ENCODE peak calls at places on chromosomes 3 and 15, in five cellular contexts. X is psoas muscle, A is mucosa of descending colon, Y is PC-3, Q is PC-9. G is an unnamed sample.
A peak's percentile ranks its signal among the peaks of the same experiment; 100 is the strongest.

GRCh38 chr3:31668258-31668657 is 135.5 kb downstream of the STT3B start:
- DNase-seq in X (no peak), A (no peak), Y (peak; percentile 32), Q (peak; percentile 38), G (no peak)

GRCh38 chr15:29674661-29675533 is 147.4 kb downstream of the TJP1 start:
- DNase-seq in X (no peak), A (peak; percentile 89), Y (peak; percentile 65), Q (peak; percentile 82), G (peak; percentile 83)

GRCh38 chr15:73620078-73620477 is 13.1 kb downstream of the NPTN start:
- DNase-seq in X (no peak), A (no peak), Y (no peak), Q (no peak), G (no peak)

GRCh38 chr3:39133822-39134221 is 19.6 kb downstream of the CSRNP1 start:
- DNase-seq in X (no peak), A (no peak), Y (no peak), Q (no peak), G (no peak)

GRCh38 chr3:125121246-125122010 is 65.6 kb upstream of the HEG1 start:
- DNase-seq in X (no peak), A (no peak), Y (no peak), Q (no peak), G (no peak)

GRCh38 chr15:57505949-57506391 is 85.7 kb upstream of the MYZAP start:
- DNase-seq in X (no peak), A (peak; percentile 79), Y (peak; percentile 95), Q (peak; percentile 85), G (no peak)

GRCh38 chr3:53730565-53730964 is 115.7 kb downstream of the CHDH start:
- DNase-seq in X (peak; percentile 23), A (no peak), Y (no peak), Q (no peak), G (no peak)

GRCh38 chr3:148735597-148735996 is 37.9 kb downstream of the AGTR1 start:
- DNase-seq in X (no peak), A (no peak), Y (no peak), Q (no peak), G (peak; percentile 38)

GRCh38 chr3:16410659-16411058 is 102.8 kb downstream of the RFTN1 start:
- DNase-seq in X (no peak), A (no peak), Y (no peak), Q (no peak), G (no peak)

GRCh38 chr15:60389261-60390077 is 8.3 kb downstream of the ANXA2 start:
- DNase-seq in X (no peak), A (no peak), Y (no peak), Q (no peak), G (no peak)

GRCh38 chr3:182725372-182726251 is 67.7 kb upstream of the ATP11B start:
- DNase-seq in X (no peak), A (peak; percentile 54), Y (no peak), Q (no peak), G (peak; percentile 40)

GRCh38 chr3:28576590-28577220 is 228.1 kb upstream of the AZI2 start:
- DNase-seq in X (no peak), A (no peak), Y (no peak), Q (no peak), G (peak; percentile 0)

GRCh38 chr3:122893754-122894668 is 99.1 kb downstream of the SLC49A4 start:
- DNase-seq in X (no peak), A (no peak), Y (peak; percentile 52), Q (peak; percentile 50), G (peak; percentile 28)

GRCh38 chr3:161070980-161071663 is 34.0 kb downstream of the B3GALNT1 start:
- DNase-seq in X (no peak), A (no peak), Y (no peak), Q (no peak), G (no peak)

GRCh38 chr15:80643296-80643965 is 51.7 kb upstream of the ABHD17C start:
- DNase-seq in X (no peak), A (no peak), Y (no peak), Q (no peak), G (no peak)

GRCh38 chr15:27990411-27991338 is 108.4 kb downstream of the OCA2 start:
- DNase-seq in X (no peak), A (no peak), Y (no peak), Q (no peak), G (no peak)

GRCh38 chr3:190666801-190667200 is 152.9 kb downstream of the IL1RAP start:
- DNase-seq in X (no peak), A (no peak), Y (no peak), Q (no peak), G (no peak)

GRCh38 chr3:77348244-77348855 is 308.5 kb downstream of the ROBO2 start:
- DNase-seq in X (no peak), A (no peak), Y (peak; percentile 63), Q (peak; percentile 23), G (peak; percentile 0)

GRCh38 chr3:126051234-126051633 is 32.7 kb downstream of the SLC41A3 start:
- DNase-seq in X (no peak), A (no peak), Y (no peak), Q (no peak), G (no peak)

GRCh38 chr3:64019879-64020278 is 3.4 kb downstream of the PSMD6 start:
- DNase-seq in X (no peak), A (no peak), Y (no peak), Q (no peak), G (no peak)

GRCh38 chr3:48684480-48685143 is 1.1 kb downstream of the NCKIPSD start:
- DNase-seq in X (no peak), A (no peak), Y (no peak), Q (no peak), G (no peak)

GRCh38 chr3:71578045-71578730 is 5.3 kb downstream of the FOXP1 start:
- DNase-seq in X (no peak), A (no peak), Y (peak; percentile 75), Q (no peak), G (no peak)

GRCh38 chr15:78691873-78692421 is 50.9 kb upstream of the CHRNB4 start:
- DNase-seq in X (no peak), A (no peak), Y (peak; percentile 45), Q (no peak), G (no peak)

GRCh38 chr15:73631915-73632669 is 1.1 kb downstream of the NPTN start:
- DNase-seq in X (no peak), A (peak; percentile 34), Y (peak; percentile 49), Q (peak; percentile 18), G (peak; percentile 37)

GRCh38 chr3:127252446-127252845 is 35.4 kb downstream of the PRR20G start:
- DNase-seq in X (no peak), A (no peak), Y (no peak), Q (no peak), G (no peak)

GRCh38 chr15:31483924-31484368 is 157.3 kb downstream of the KLF13 start:
- DNase-seq in X (no peak), A (no peak), Y (no peak), Q (no peak), G (no peak)

GRCh38 chr3:61464785-61465184 is 96.6 kb upstream of the PTPRG start:
- DNase-seq in X (no peak), A (no peak), Y (no peak), Q (no peak), G (no peak)

GRCh38 chr3:11346416-11346815 is 74.2 kb downstream of the ATG7 start:
- DNase-seq in X (no peak), A (no peak), Y (peak; percentile 91), Q (no peak), G (no peak)

GRCh38 chr15:63599401-63600000 is 2.3 kb downstream of the FBXL22 start:
- DNase-seq in X (peak; percentile 66), A (peak; percentile 85), Y (peak; percentile 69), Q (peak; percentile 64), G (peak; percentile 72)

GRCh38 chr3:159239054-159239453 is 437.2 kb downstream of the MFSD1 start:
- DNase-seq in X (no peak), A (no peak), Y (no peak), Q (no peak), G (no peak)

GRCh38 chr3:58177747-58178527 is 32.8 kb downstream of the DNASE1L3 start:
- DNase-seq in X (peak; percentile 90), A (peak; percentile 95), Y (peak; percentile 89), Q (peak; percentile 80), G (peak; percentile 79)

GRCh38 chr3:44993471-44994205 is 17.6 kb downstream of the EXOSC7 start:
- DNase-seq in X (no peak), A (no peak), Y (peak; percentile 80), Q (no peak), G (peak; percentile 37)
- H3K36me3 ChIP-seq in X (peaks cover 66% of the 10 kb centered on the region), A (no peaks in the 10 kb centered on the region), Y (peaks cover 61% of the 10 kb centered on the region), Q (peaks cover 21% of the 10 kb centered on the region), G (peaks cover 16% of the 10 kb centered on the region)

GRCh38 chr3:105904251-105904650 is 35.4 kb upstream of the CBLB start:
- DNase-seq in X (no peak), A (no peak), Y (no peak), Q (no peak), G (no peak)
- H3K36me3 ChIP-seq in X (no peaks in the 10 kb centered on the region), A (no peaks in the 10 kb centered on the region), Y (no peaks in the 10 kb centered on the region), Q (no peaks in the 10 kb centered on the region), G (no peaks in the 10 kb centered on the region)

GRCh38 chr15:59205839-59206622 is 612 bp upstream of the LDHAL6B start:
- DNase-seq in X (no peak), A (no peak), Y (no peak), Q (no peak), G (no peak)

GRCh38 chr15:59203572-59203971 is 3.1 kb upstream of the LDHAL6B start:
- DNase-seq in X (no peak), A (no peak), Y (no peak), Q (no peak), G (no peak)

GRCh38 chr15:59210186-59210585 is 3.5 kb downstream of the LDHAL6B start:
- DNase-seq in X (no peak), A (no peak), Y (no peak), Q (no peak), G (no peak)

GRCh38 chr15:59206623-59207183 is at the start of gene LDHAL6B:
- DNase-seq in X (no peak), A (no peak), Y (no peak), Q (no peak), G (no peak)

DNA sequence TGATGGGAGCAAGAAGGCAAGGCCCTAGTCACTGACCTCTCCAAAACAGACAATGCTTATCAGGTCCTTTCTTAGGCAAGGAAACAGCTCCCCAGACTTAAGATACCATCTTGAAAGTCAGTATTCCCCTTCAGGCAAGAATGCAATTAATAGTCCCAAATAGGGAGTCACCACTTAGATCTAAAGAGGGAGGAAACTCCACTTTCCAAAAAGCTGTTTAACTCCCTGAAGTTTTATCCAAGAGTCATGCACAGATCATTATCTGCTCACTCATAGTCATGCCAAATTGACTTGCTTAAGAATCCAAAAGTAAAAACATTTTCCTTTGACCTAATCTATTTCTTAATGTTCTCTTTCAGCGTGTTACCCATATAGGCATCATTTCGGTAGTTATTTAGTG is 2.2 kb downstream of the LDHAL6B start:
- DNase-seq in X (no peak), A (no peak), Y (peak; percentile 13), Q (no peak), G (no peak)
- H3K36me3 ChIP-seq in X (peaks cover 89% of the 10 kb centered on the region), A (no peaks in the 10 kb centered on the region), Y (peaks cover 38% of the 10 kb centered on the region), Q (peaks cover 36% of the 10 kb centered on the region), G (peaks cover 36% of the 10 kb centered on the region)

GRCh38 chr3:10000686-10001085 is 14.0 kb upstream of the EMC3 start:
- DNase-seq in X (no peak), A (no peak), Y (no peak), Q (no peak), G (no peak)
- H3K36me3 ChIP-seq in X (peaks cover 26% of the 10 kb centered on the region), A (no peaks in the 10 kb centered on the region), Y (peaks cover 33% of the 10 kb centered on the region), Q (peaks cover 4% of the 10 kb centered on the region), G (peaks cover 26% of the 10 kb centered on the region)

DNA sequence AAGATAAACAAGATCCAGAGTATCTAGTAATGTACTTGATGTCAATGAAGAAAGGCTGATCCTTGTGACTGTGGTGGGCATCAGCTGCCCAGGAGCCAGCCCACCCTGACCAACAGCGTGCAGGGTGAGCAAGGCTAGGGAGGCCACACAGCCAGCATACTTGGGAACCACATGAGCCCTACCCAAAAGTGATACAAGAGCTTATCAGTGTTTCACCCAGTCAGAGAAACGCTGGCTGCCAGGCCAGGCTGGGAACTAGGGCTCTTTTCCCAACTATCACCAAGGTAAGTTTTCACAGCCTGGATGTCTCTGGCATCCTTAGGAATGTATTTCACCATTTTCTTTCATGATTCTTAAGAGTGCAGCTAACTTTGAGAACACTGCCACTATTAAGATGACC is 24.9 kb downstream of the CHAC1 start:
- DNase-seq in X (no peak), A (no peak), Y (no peak), Q (no peak), G (no peak)
- H3K36me3 ChIP-seq in X (peaks cover 81% of the 10 kb centered on the region), A (peaks cover 15% of the 10 kb centered on the region), Y (peaks cover 64% of the 10 kb centered on the region), Q (peaks cover 3% of the 10 kb centered on the region), G (peaks cover 69% of the 10 kb centered on the region)